ENCODE peak calls at places on chromosomes 11 and 22, in ten cellular contexts. F is fibroblast of lung, K is IMR-90, D is ovary, S is uterus, C is cardiac muscle cell, Z is A549, W is PC-9, P is thoracic aorta, A is osteoblast. Q is an unnamed sample.
A peak's percentile ranks its signal among the peaks of the same experiment; 100 is the strongest.

GRCh38 chr22:17997456-17997855 is 26.9 kb downstream of the MICAL3 start:
- DNase-seq in P (no peak), S (no peak), F (peak; percentile 57), Z (no peak), K (no peak), A (peak; percentile 52), D (no peak), C (no peak), W (no peak), Q (no peak)

GRCh38 chr11:107752508-107752907 is 40.7 kb upstream of the SLN start:
- DNase-seq in F (no peak), P (no peak), D (no peak), W (no peak), S (no peak), C (no peak), Z (no peak), A (no peak), K (no peak), Q (no peak)

GRCh38 chr22:18121436-18122253 is 11.0 kb downstream of the TUBA8 start:
- DNase-seq in A (no peak), W (no peak), P (no peak), S (no peak), F (no peak), Z (no peak), K (no peak), C (no peak), D (no peak), Q (no peak)

GRCh38 chr11:73359341-73359740 is 16.9 kb upstream of the RELT start:
- DNase-seq in K (peak; percentile 22), W (no peak), P (peak; percentile 53), D (no peak), F (no peak), A (peak; percentile 99), S (peak; percentile 44), Z (no peak), C (peak; percentile 42), Q (no peak)

GRCh38 chr22:42820075-42820763 is 36.9 kb downstream of the ARFGAP3 start:
- DNase-seq in F (peak; percentile 77), Z (no peak), C (peak; percentile 32), A (peak; percentile 91), K (peak; percentile 93), S (no peak), W (peak; percentile 40), P (no peak), D (no peak), Q (peak; percentile 49)

GRCh38 chr11:82864268-82864667 is 36.0 kb downstream of the PRCP start:
- DNase-seq in D (no peak), W (peak; percentile 53), S (peak; percentile 44), K (peak; percentile 41), P (no peak), A (peak; percentile 46), C (peak; percentile 73), F (peak; percentile 29), Z (peak; percentile 66), Q (peak; percentile 69)

GRCh38 chr11:71488086-71488967 is 35.3 kb downstream of the NADSYN1 start:
- DNase-seq in F (peak; percentile 66), W (peak; percentile 87), C (peak; percentile 62), Z (peak; percentile 28), S (no peak), A (no peak), K (peak; percentile 80), P (no peak), D (no peak), Q (peak; percentile 73)

GRCh38 chr11:35104655-35105054 is 34.3 kb upstream of the CD44 start:
- DNase-seq in P (no peak), D (no peak), K (no peak), C (no peak), Z (no peak), A (no peak), F (no peak), S (no peak), W (no peak), Q (no peak)

DNA sequence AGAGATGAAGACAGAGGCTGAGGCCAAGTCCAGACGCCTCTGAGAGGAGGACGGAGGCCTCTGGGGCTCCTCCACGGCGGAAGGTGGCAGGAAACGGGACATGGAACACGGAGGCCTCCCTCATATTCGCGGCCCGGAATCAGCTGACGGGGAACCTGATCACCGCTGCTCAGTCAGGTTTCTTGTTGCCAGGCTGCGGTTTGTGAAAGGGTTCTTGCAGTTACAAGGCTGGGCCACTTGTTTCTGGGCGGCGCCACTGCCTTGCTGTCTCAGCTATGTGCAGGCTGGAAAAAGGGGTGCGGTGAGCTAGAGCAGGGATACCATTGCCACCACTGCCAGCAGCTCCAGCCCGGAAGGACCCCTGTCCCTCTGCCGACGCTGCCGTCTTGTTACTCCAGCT is 10.0 kb upstream of the MMP1 start:
- DNase-seq in W (peak; percentile 43), F (peak; percentile 43), K (peak; percentile 19), D (no peak), S (no peak), Z (peak; percentile 33), P (no peak), A (no peak), C (peak; percentile 32), Q (peak; percentile 51)
- H3K4me3 ChIP-seq in W (no peak overlapping the region), F (no peak overlapping the region), K (no peak overlapping the region), D (no peak overlapping the region), S (no peak overlapping the region), Z (no peak overlapping the region), P (no peak overlapping the region), A (no peak overlapping the region), C (no peak overlapping the region), Q (no peak overlapping the region)

GRCh38 chr22:46111645-46112306 is 38.5 kb upstream of the PPARA start:
- DNase-seq in W (no peak), C (no peak), Z (no peak), K (no peak), A (no peak), P (no peak), F (no peak), S (peak; percentile 55), D (peak; percentile 73), Q (no peak)

GRCh38 chr22:46109474-46110003 is 40.8 kb upstream of the PPARA start:
- DNase-seq in D (peak; percentile 50), C (no peak), P (no peak), F (no peak), S (peak; percentile 40), W (no peak), A (no peak), Z (no peak), K (no peak), Q (no peak)

GRCh38 chr22:46112405-46112804 is 37.9 kb upstream of the PPARA start:
- DNase-seq in C (no peak), S (no peak), A (no peak), W (no peak), Z (no peak), D (no peak), K (no peak), P (no peak), F (no peak), Q (no peak)

GRCh38 chr22:46108564-46109473 is 41.5 kb upstream of the PPARA start:
- DNase-seq in P (no peak), A (no peak), Z (no peak), D (peak; percentile 72), C (peak; percentile 48), K (peak; percentile 23), S (peak; percentile 75), F (peak; percentile 71), W (no peak), Q (peak; percentile 56)

GRCh38 chr22:46110215-46110614 is 40.1 kb upstream of the PPARA start:
- DNase-seq in A (peak; percentile 97), D (peak; percentile 65), Z (no peak), F (peak; percentile 62), K (peak; percentile 34), W (no peak), C (no peak), P (no peak), S (peak; percentile 75), Q (no peak)
- H3K4me1 ChIP-seq in A (peaks cover 62% of the 10 kb centered on the region), D (peaks cover 60% of the 10 kb centered on the region), Z (peaks cover 99% of the 10 kb centered on the region), F (peaks cover 81% of the 10 kb centered on the region), K (peaks cover 37% of the 10 kb centered on the region), W (peaks cover 5% of the 10 kb centered on the region), C (peaks cover 7% of the 10 kb centered on the region), P (peaks cover 62% of the 10 kb centered on the region), S (peaks cover 34% of the 10 kb centered on the region), Q (peaks cover 20% of the 10 kb centered on the region)

GRCh38 chr11:76824980-76825725 is 35.6 kb upstream of the ACER3 start:
- DNase-seq in P (no peak), A (peak; percentile 90), C (no peak), S (no peak), Z (no peak), W (peak; percentile 56), F (peak; percentile 41), K (peak; percentile 61), D (no peak), Q (no peak)

GRCh38 chr11:76822406-76822805 is 38.3 kb upstream of the ACER3 start:
- DNase-seq in D (no peak), C (no peak), P (no peak), Z (no peak), W (no peak), S (no peak), A (no peak), F (no peak), K (no peak), Q (no peak)

GRCh38 chr11:76823481-76824028 is 37.2 kb upstream of the ACER3 start:
- DNase-seq in K (peak; percentile 76), F (peak; percentile 85), W (peak; percentile 91), Z (peak; percentile 91), D (no peak), P (no peak), C (peak; percentile 81), A (peak; percentile 87), S (peak; percentile 54), Q (no peak)

GRCh38 chr11:76825726-76826396 is 34.9 kb upstream of the ACER3 start:
- DNase-seq in P (no peak), S (no peak), D (no peak), A (no peak), F (no peak), Z (no peak), W (no peak), K (no peak), C (no peak), Q (no peak)

GRCh38 chr11:76824083-76824939 is 36.4 kb upstream of the ACER3 start:
- DNase-seq in W (peak; percentile 36), P (no peak), F (peak; percentile 25), D (no peak), Z (no peak), C (peak; percentile 55), S (no peak), K (peak; percentile 54), A (no peak), Q (no peak)
- H3K4me3 ChIP-seq in W (no peak overlapping the region), P (no peak overlapping the region), F (no peak overlapping the region), D (no peak overlapping the region), Z (peak overlapping the region; percentile 37), C (no peak overlapping the region), S (no peak overlapping the region), K (no peak overlapping the region), A (no peak overlapping the region), Q (no peak overlapping the region)

DNA sequence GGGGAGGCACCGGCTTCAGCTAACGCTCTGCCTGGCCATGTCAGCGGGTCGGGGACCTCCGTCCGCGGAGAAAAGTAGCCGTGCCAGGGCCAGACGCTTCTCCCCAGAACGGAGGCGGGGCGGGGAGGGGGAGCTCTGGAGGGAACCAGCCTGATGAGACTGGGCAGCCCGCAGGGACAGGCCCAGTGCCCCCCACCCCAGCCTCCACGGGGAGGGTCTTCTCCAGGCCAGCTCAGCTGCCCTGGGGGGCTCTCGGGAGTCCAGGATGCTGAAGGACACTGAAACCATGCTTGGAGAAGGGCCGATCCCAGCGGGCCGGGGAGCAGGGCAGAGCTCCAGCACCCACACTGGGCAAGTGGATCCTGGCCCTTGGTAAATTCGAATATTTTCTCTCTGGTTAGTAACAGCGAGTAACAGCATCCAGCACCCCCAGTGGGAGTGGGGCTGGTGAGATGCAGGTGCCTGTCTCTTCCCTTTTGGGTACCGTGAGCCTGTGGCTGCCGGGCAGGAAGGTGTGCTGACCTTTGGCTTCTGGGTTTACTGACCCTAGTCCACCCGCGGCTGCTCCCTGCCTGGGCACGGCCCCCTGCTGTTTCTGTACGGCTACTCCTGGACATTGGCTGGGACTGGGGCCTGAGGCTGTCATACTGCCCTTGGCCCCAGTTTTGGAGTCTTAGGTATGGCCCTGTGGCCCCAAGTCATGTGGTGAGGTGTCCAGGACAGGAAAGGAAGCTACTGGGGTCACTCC is 35.8 kb downstream of the GRAMD4 start:
- DNase-seq in P (no peak), F (no peak), A (no peak), S (no peak), C (no peak), K (no peak), D (no peak), Z (no peak), W (no peak), Q (no peak)
- H3K4me1 ChIP-seq in P (no peaks in the 10 kb centered on the region), F (no peaks in the 10 kb centered on the region), A (peaks cover 9% of the 10 kb centered on the region), S (no peaks in the 10 kb centered on the region), C (peaks cover 14% of the 10 kb centered on the region), K (peaks cover 13% of the 10 kb centered on the region), D (peaks cover 12% of the 10 kb centered on the region), Z (peaks cover 36% of the 10 kb centered on the region), W (no peaks in the 10 kb centered on the region), Q (peaks cover 25% of the 10 kb centered on the region)

Q was measured in hepatocyte.